ENCODE peak calls at places on chromosomes 16 and 17, in eight cellular contexts. F is A549, R is stomach, A is transverse colon, P is sigmoid colon, S is H1, Z is suprapubic skin, K is K562. T is an unnamed sample.

GRCh38 chr17:57106107-57106835 is 21.2 kb downstream of the AKAP1 start:
- DNase-seq in Z (no peak), F (peak), A (peak), P (no peak), S (peak), K (no peak), R (no peak), T (no peak)

GRCh38 chr16:71441348-71441781 is 489 bp downstream of the TLE7 start:
- DNase-seq in F (no peak), A (no peak), Z (no peak), S (peak), K (peak), R (no peak), P (no peak), T (no peak)

GRCh38 chr16:57409870-57410585 is 5.5 kb downstream of the CCL17 start:
- DNase-seq in K (peak), S (no peak), A (no peak), Z (no peak), F (no peak), R (no peak), P (no peak), T (no peak)

GRCh38 chr17:3295632-3296031 is 2.5 kb downstream of the OR3A1 start:
- DNase-seq in Z (no peak), K (no peak), S (no peak), P (no peak), R (no peak), F (no peak), A (no peak), T (no peak)

GRCh38 chr17:21376835-21377690 is 906 bp downstream of the KCNJ12 start:
- DNase-seq in Z (no peak), A (no peak), R (peak), S (peak), K (peak), P (no peak), F (peak), T (no peak)

GRCh38 chr17:1898332-1898731 is 68.5 kb downstream of the RPA1 start:
- DNase-seq in S (no peak), Z (no peak), R (no peak), P (no peak), A (no peak), K (no peak), F (no peak), T (no peak)

GRCh38 chr16:27385398-27385797 is 16.6 kb upstream of the IL21R start:
- DNase-seq in F (no peak), A (no peak), R (no peak), Z (no peak), P (no peak), S (no peak), K (no peak), T (no peak)

GRCh38 chr17:79372470-79373238 is 238.2 kb downstream of the RBFOX3 start:
- DNase-seq in R (no peak), S (no peak), P (no peak), F (no peak), Z (no peak), K (peak), A (peak), T (no peak)

GRCh38 chr16:61780161-61780560 is 256.1 kb downstream of the CDH8 start:
- DNase-seq in P (no peak), K (no peak), A (no peak), Z (no peak), S (no peak), R (no peak), F (no peak), T (no peak)

GRCh38 chr17:47897561-47897960 is 1.5 kb downstream of the SP2 start:
- DNase-seq in F (no peak), S (no peak), P (no peak), K (no peak), A (no peak), R (no peak), Z (no peak), T (no peak)

GRCh38 chr16:67192781-67193260 is 866 bp downstream of the E2F4 start:
- DNase-seq in S (no peak), A (no peak), Z (no peak), R (no peak), F (no peak), P (no peak), K (peak), T (no peak)

GRCh38 chr16:67191995-67192681 is at the start of gene E2F4:
- DNase-seq in A (peak), Z (peak), F (peak), S (peak), R (peak), P (peak), K (peak), T (peak)

GRCh38 chr16:67190448-67191399 is 788 bp upstream of the EXOC3L1 start:
- DNase-seq in A (no peak), S (no peak), P (no peak), Z (no peak), K (no peak), F (no peak), R (no peak), T (no peak)

GRCh38 chr16:67190041-67190440 is at the start of gene EXOC3L1:
- DNase-seq in A (no peak), S (no peak), R (no peak), K (no peak), P (no peak), Z (no peak), F (no peak), T (no peak)

GRCh38 chr16:67191410-67191994 is 453 bp upstream of the E2F4 start:
- DNase-seq in A (no peak), F (no peak), Z (no peak), P (no peak), R (no peak), K (no peak), S (no peak), T (no peak)
- H3K4me3 ChIP-seq in A (peak), F (peak), Z (peak), P (peak), R (peak), K (peak), S (peak), T (peak)

GRCh38 chr16:1677942-1678499 is at the start of gene JPT2:
- DNase-seq in S (peak), F (peak), A (peak), K (peak), R (peak), Z (peak), P (peak), T (peak)
- TF ChIP-seq POLR2A in S (peak), F (peak), A (peak), K (peak), R (no peak), Z (no peak), P (no peak), T (no peak)

GRCh38 chr17:37142294-37142944 is 193.7 kb downstream of the AATF start:
- DNase-seq in K (no peak), A (no peak), F (no peak), Z (no peak), P (no peak), S (no peak), R (no peak), T (no peak)
- TF ChIP-seq EP300 in K (no peak), A (no peak), F (no peak), Z (no peak), P (no peak), S (no peak), R (no peak), T (no peak)

GRCh38 chr16:89506791-89507191 is 1.4 kb upstream of the SPG7 start:
- DNase-seq in F (no peak), Z (no peak), A (no peak), K (no peak), S (no peak), R (no peak), P (no peak), T (no peak)
- H3K4me3 ChIP-seq in F (peak), Z (peak), A (no peak), K (peak), S (peak), R (peak), P (peak), T (no peak)

GRCh38 chr16:50842013-50842505 is 100.2 kb downstream of the CYLD start:
- DNase-seq in R (no peak), P (no peak), K (no peak), Z (no peak), A (no peak), S (peak), F (no peak), T (no peak)
- TF ChIP-seq POLR2A in R (no peak), P (no peak), K (no peak), Z (no peak), A (no peak), S (no peak), F (no peak), T (no peak)

GRCh38 chr17:58617563-58617962 is 74.3 kb downstream of the TEX14 start:
- DNase-seq in R (no peak), A (no peak), S (no peak), P (no peak), Z (no peak), K (no peak), F (no peak), T (no peak)
- TF ChIP-seq EP300 in R (no peak), A (no peak), S (no peak), P (no peak), Z (no peak), K (no peak), F (no peak), T (no peak)

GRCh38 chr16:46814790-46815189 is 16.2 kb downstream of the C16orf87 start:
- DNase-seq in S (no peak), Z (no peak), R (no peak), F (no peak), A (no peak), K (no peak), P (no peak), T (no peak)
- H3K4me3 ChIP-seq in S (no peak), Z (no peak), R (no peak), F (no peak), A (no peak), K (no peak), P (no peak), T (no peak)